ENCODE peak calls at places on chromosomes 16 and 17, in four cellular contexts. A, B, M and Y are unnamed samples.

GRCh38 chr17:49223517-49224197 is 6.9 kb downstream of the PHOSPHO1 start:
- DNase-seq in A (peak), B (peak), M (peak), Y (no peak)

GRCh38 chr17:18225121-18225561 is 294 bp upstream of the LLGL1 start:
- DNase-seq in A (peak), B (peak), M (peak), Y (peak)

GRCh38 chr17:80949451-80950421 is 41.9 kb upstream of the CHMP6 start:
- DNase-seq in A (peak), B (peak), M (no peak), Y (no peak)

GRCh38 chr16:48409839-48410610 is 24.8 kb upstream of the SIAH1 start:
- DNase-seq in A (peak), B (peak), M (peak), Y (peak)

GRCh38 chr17:50731575-50732460 is 12.4 kb downstream of the LUC7L3 start:
- DNase-seq in A (no peak), B (no peak), M (no peak), Y (no peak)

GRCh38 chr17:2047590-2047989 is 5.8 kb downstream of the OVCA2 start:
- DNase-seq in A (no peak), B (no peak), M (no peak), Y (no peak)

GRCh38 chr17:32504166-32504990 is 17.6 kb downstream of the CDK5R1 start:
- DNase-seq in A (no peak), B (no peak), M (peak), Y (no peak)

GRCh38 chr17:18377437-18378204 is at the start of gene EVPLL:
- DNase-seq in A (peak), B (peak), M (no peak), Y (no peak)

GRCh38 chr16:86219655-86220445 is 290.5 kb upstream of the FOXF1 start:
- DNase-seq in A (peak), B (no peak), M (peak), Y (no peak)

GRCh38 chr17:79798296-79799173 is 1.7 kb upstream of the CBX8 start:
- DNase-seq in A (no peak), B (no peak), M (peak), Y (no peak)

GRCh38 chr16:58449768-58450167 is 50.2 kb upstream of the NDRG4 start:
- DNase-seq in A (no peak), B (no peak), M (no peak), Y (no peak)

GRCh38 chr16:57619606-57620315 is 8.7 kb upstream of the ADGRG1 start:
- DNase-seq in A (peak), B (peak), M (no peak), Y (no peak)

GRCh38 chr17:17849863-17850373 is 13.1 kb upstream of the SREBF1 start:
- DNase-seq in A (no peak), B (no peak), M (peak), Y (peak)

GRCh38 chr16:3004781-3005284 is 7.9 kb upstream of the CLDN9 start:
- DNase-seq in A (peak), B (no peak), M (no peak), Y (no peak)

GRCh38 chr16:483351-484075 is 44.0 kb upstream of the CAPN15 start:
- DNase-seq in A (peak), B (no peak), M (peak), Y (no peak)

GRCh38 chr16:7722761-7723160 is 390.1 kb downstream of the RBFOX1 start:
- DNase-seq in A (peak), B (no peak), M (no peak), Y (no peak)

GRCh38 chr17:47999612-48000011 is 28.7 kb downstream of the CDK5RAP3 start:
- DNase-seq in A (no peak), B (no peak), M (peak), Y (no peak)

GRCh38 chr16:68369168-68369567 is 58.3 kb downstream of the PRMT7 start:
- DNase-seq in A (no peak), B (no peak), M (no peak), Y (no peak)

GRCh38 chr17:3475812-3476686 is at the start of gene ASPA:
- DNase-seq in A (no peak), B (no peak), M (no peak), Y (no peak)

GRCh38 chr17:51657224-51657623 is 396.9 kb downstream of the UTP18 start:
- DNase-seq in A (no peak), B (no peak), M (no peak), Y (no peak)

GRCh38 chr17:56896217-56896967 is 17.5 kb downstream of the TRIM25 start:
- DNase-seq in A (no peak), B (no peak), M (no peak), Y (no peak)

GRCh38 chr17:34579979-34580684 is 750 bp downstream of the TMEM132E start:
- DNase-seq in A (no peak), B (peak), M (peak), Y (no peak)

GRCh38 chr16:4936991-4937781 is at the start of gene PPL:
- DNase-seq in A (peak), B (no peak), M (peak), Y (no peak)

GRCh38 chr17:34624767-34625389 is 45.5 kb downstream of the TMEM132E start:
- DNase-seq in A (no peak), B (peak), M (no peak), Y (no peak)

GRCh38 chr17:83109793-83110645 is 30.6 kb downstream of the METRNL start:
- DNase-seq in A (no peak), B (peak), M (peak), Y (peak)

GRCh38 chr17:68972119-68972704 is 17.0 kb upstream of the ABCA8 start:
- DNase-seq in A (no peak), B (no peak), M (peak), Y (peak)

GRCh38 chr17:40058151-40058784 is 4.1 kb upstream of the MED24 start:
- DNase-seq in A (no peak), B (no peak), M (peak), Y (peak)

GRCh38 chr16:62201911-62202310 is 165.7 kb upstream of the CDH8 start:
- DNase-seq in A (peak), B (no peak), M (no peak), Y (no peak)

GRCh38 chr16:47320546-47321315 is 140.1 kb downstream of the ITFG1 start:
- DNase-seq in A (no peak), B (no peak), M (peak), Y (no peak)

GRCh38 chr16:67528870-67529638 is 425 bp downstream of the RIPOR1 start:
- DNase-seq in A (peak), B (peak), M (peak), Y (no peak)

GRCh38 chr17:32498362-32498761 is 11.6 kb downstream of the CDK5R1 start:
- DNase-seq in A (no peak), B (no peak), M (no peak), Y (no peak)

GRCh38 chr17:79304907-79305306 is 230.3 kb downstream of the ENGASE start:
- DNase-seq in A (no peak), B (no peak), M (no peak), Y (no peak)

GRCh38 chr16:55663225-55663624 is 7.4 kb downstream of the SLC6A2 start:
- DNase-seq in A (no peak), B (no peak), M (no peak), Y (no peak)

GRCh38 chr16:29748077-29748759 is 2.4 kb upstream of the C16orf54 start:
- DNase-seq in A (no peak), B (no peak), M (no peak), Y (no peak)

GRCh38 chr17:69669441-69670178 is 255.1 kb downstream of the MAP2K6 start:
- DNase-seq in A (no peak), B (no peak), M (peak), Y (peak)

GRCh38 chr17:67855504-67856324 is 30.4 kb downstream of the BPTF start:
- DNase-seq in A (no peak), B (no peak), M (no peak), Y (no peak)

GRCh38 chr16:47503936-47504335 is 42.8 kb downstream of the PHKB start:
- DNase-seq in A (no peak), B (no peak), M (peak), Y (peak)

GRCh38 chr17:49021095-49021767 is 24.0 kb downstream of the IGF2BP1 start:
- DNase-seq in A (peak), B (no peak), M (peak), Y (peak)

GRCh38 chr16:47204736-47205499 is 61.2 kb upstream of the NETO2 start:
- DNase-seq in A (no peak), B (no peak), M (no peak), Y (no peak)

GRCh38 chr17:81651692-81652091 is 4.7 kb downstream of the PDE6G start:
- DNase-seq in A (no peak), B (peak), M (peak), Y (peak)

GRCh38 chr16:27237229-27238015 is 31.1 kb downstream of the NSMCE1 start:
- DNase-seq in A (no peak), B (no peak), M (peak), Y (peak)
- H3K4me3 ChIP-seq in A (no peak), B (no peak), M (no peak), Y (no peak)

DNA sequence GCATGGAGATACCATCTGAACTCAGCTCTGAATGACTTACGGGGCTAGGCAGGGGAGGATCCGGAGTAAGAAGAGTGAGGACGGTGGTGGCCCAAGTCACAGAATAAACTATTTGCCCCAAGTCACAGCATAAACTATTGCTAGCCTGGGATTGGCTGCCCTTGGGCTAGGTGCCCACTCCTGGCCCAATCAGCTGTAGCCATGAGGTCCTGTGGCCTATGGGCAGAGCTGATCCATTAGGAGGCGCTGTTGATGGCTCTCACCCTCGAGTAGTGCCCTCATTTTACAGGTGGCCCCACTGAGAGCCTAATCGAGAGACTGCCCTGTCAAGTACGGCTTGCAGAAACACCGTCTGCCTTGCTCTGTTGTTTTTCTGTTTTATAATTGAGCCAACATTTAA is 62.3 kb upstream of the ZNF423 start:
- DNase-seq in A (no peak), B (no peak), M (no peak), Y (no peak)
- TF ChIP-seq CTCF in A (no peak), B (no peak), M (no peak), Y (no peak)

GRCh38 chr16:9112166-9112843 is 20.9 kb downstream of the HAPSTR1 start:
- DNase-seq in A (no peak), B (no peak), M (no peak), Y (no peak)

GRCh38 chr16:9105189-9105588 is 13.7 kb downstream of the HAPSTR1 start:
- DNase-seq in A (no peak), B (no peak), M (no peak), Y (peak)

GRCh38 chr16:9107025-9107970 is 15.9 kb downstream of the HAPSTR1 start:
- DNase-seq in A (no peak), B (no peak), M (peak), Y (no peak)

GRCh38 chr16:9112844-9113186 is 21.4 kb downstream of the HAPSTR1 start:
- DNase-seq in A (no peak), B (no peak), M (no peak), Y (no peak)

GRCh38 chr16:9109255-9109654 is 17.8 kb downstream of the HAPSTR1 start:
- DNase-seq in A (no peak), B (no peak), M (no peak), Y (no peak)
- H3K4me3 ChIP-seq in A (no peak), B (no peak), M (no peak), Y (no peak)

GRCh38 chr16:87572959-87573358 is 29.3 kb upstream of the JPH3 start:
- DNase-seq in A (no peak), B (no peak), M (no peak), Y (no peak)

GRCh38 chr16:87578531-87578930 is 23.8 kb upstream of the JPH3 start:
- DNase-seq in A (no peak), B (no peak), M (no peak), Y (no peak)

GRCh38 chr16:87576191-87576590 is 26.1 kb upstream of the JPH3 start:
- DNase-seq in A (no peak), B (no peak), M (no peak), Y (no peak)

GRCh38 chr16:87571868-87572244 is 30.5 kb upstream of the JPH3 start:
- DNase-seq in A (no peak), B (no peak), M (no peak), Y (no peak)

DNA sequence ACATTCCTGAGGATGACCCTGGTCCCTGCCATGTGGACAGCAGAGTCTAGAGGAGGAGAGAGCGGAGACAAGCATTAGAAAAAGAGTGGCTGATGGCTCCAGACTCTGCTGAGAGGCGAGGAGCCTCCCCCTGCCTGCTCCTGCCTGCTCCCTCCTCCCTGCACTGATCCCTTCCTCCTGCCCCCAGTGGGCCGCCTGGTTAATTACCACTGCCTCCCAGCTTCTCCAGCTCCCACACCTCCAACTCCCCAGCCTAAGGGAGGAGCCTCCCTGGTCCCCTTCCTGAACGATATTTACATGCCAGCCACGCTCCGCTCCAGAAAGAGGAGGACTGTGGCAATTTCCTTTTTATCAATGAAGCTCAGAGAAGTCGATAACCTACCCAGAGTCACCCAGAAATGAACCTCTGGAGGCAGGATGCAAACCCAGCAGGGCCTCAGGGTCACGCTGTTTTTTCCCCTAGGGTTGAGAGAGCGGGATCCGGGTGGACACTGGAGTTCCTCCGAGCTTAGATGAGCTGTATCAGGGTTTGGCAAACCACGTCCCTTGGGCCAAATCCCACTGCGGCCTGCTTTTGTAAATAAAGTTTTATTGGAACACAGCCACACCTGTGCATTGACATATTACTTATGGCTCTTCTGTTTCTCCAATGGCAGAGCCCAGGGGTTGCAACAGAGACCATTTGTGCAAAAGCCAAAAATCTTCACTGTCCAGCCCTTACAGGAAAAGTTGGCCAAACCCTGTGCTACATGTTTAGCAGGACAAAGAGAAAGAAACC is 27.1 kb upstream of the JPH3 start:
- DNase-seq in A (no peak), B (no peak), M (no peak), Y (no peak)
- TF ChIP-seq CTCF in A (no peak), B (peak), M (no peak), Y (no peak)

GRCh38 chr16:11612110-11612981 is 25.6 kb upstream of the LITAF start:
- DNase-seq in A (peak), B (no peak), M (no peak), Y (no peak)

GRCh38 chr16:11610121-11610505 is 23.4 kb upstream of the LITAF start:
- DNase-seq in A (no peak), B (no peak), M (no peak), Y (no peak)

GRCh38 chr16:11610580-11610979 is 23.9 kb upstream of the LITAF start:
- DNase-seq in A (no peak), B (no peak), M (no peak), Y (no peak)

GRCh38 chr16:11613381-11614303 is 26.9 kb upstream of the LITAF start:
- DNase-seq in A (no peak), B (no peak), M (no peak), Y (no peak)

DNA sequence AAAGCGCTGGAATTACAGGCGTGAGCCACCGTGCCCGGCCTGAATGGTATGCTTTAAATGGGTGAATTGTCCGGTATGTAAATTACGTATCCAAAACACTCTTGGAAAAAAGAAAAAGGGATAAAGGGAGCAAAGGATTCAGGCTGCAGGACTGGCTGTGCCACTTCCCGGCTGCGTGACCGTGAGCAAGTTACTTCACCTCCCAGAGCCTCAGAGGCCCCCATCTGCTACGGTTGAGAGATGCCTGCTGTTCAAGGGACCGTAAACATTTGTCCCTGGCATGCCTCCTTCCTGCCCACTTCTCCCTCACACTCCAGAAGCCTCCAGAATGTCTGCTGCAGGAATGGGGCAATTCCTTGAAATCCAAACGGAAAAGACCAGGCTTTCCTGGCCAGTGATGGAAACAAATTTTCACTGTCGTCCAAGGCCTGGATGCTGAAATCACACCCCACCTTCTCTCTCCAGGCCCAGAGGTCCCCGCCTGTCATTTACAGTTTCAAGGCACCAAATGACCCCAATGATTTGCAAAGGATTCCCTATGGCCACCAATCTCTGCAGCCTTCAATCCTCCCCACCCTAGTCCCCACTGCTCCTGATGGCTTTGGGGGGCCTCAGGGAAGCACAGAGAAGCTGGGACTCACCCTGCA is 22.9 kb upstream of the LITAF start:
- DNase-seq in A (no peak), B (no peak), M (no peak), Y (no peak)
- H3K4me3 ChIP-seq in A (no peak), B (no peak), M (no peak), Y (no peak)

DNA sequence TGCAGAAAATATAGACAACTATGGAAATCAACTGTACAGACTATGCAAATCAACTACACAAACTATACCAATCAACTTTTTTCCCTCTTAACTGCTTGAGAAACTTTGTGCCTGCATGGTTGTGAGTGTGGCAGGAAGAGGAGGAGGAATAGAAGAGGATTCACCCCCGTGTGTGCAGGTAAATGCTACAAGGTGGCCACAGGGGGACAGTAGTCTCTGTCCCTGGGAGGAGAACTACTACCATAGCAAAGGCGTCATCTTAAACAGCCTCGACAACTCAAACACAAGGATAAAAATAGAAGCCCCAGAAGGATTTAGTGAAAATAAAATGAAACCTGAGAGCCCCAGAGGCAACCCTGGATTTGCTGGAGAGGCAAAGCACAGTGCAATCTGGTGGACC is 199.6 kb upstream of the DYNLRB2 start:
- DNase-seq in A (no peak), B (no peak), M (no peak), Y (no peak)
- TF ChIP-seq CTCF in A (peak), B (no peak), M (no peak), Y (no peak)

GRCh38 chr16:88558457-88559442 is 11.5 kb upstream of the ZC3H18 start:
- DNase-seq in A (peak), B (peak), M (peak), Y (peak)
- H3K4me3 ChIP-seq in A (no peak), B (no peak), M (no peak), Y (no peak)

GRCh38 chr17:28366605-28367004 is 1.6 kb upstream of the SEBOX start:
- DNase-seq in A (no peak), B (no peak), M (no peak), Y (no peak)
- TF ChIP-seq CTCF in A (peak), B (no peak), M (no peak), Y (no peak)

DNA sequence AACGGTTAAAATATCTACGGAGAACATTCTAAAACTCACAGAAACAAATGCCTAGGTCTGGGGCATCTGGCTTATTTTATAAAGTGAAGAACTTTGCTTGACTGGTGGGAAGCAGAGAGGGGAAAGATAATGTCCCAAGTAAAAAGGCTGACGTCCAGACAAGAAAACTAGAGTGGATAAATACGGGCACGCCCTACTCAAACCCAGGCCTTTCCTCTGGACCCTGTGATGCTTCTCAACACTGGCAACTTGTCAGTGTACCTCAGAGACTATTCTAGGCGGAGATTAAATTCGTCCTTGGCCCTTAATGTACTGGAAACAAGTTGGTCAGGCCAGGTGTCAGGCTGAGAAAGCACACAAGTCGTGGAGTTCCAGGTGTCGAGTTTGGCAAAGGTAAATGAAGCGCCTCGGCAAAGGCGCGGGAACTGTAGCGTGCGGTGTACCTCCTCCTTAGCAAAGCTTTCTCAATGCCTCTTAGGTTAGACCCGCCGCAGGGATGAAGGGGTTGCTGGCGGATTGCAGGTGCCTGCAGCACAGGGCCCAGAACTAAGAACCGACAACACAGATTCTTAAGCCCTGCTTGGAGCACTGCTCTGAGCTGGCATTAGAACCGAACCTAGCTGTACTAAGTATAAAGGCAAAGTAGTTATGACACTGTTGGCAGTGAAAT is 668 bp upstream of the UNK start:
- DNase-seq in A (no peak), B (no peak), M (no peak), Y (no peak)
- H3K4me3 ChIP-seq in A (peak), B (peak), M (peak), Y (peak)

GRCh38 chr16:15041260-15042011 is 14.4 kb downstream of the NTAN1 start:
- DNase-seq in A (no peak), B (no peak), M (peak), Y (peak)
- TF ChIP-seq CTCF in A (no peak), B (no peak), M (peak), Y (no peak)